ENCODE peak calls at places on chromosomes 16 and 17, in seven cellular contexts. D, S, G, P, X, L and O are unnamed samples.

GRCh38 chr16:68700120-68700519 is 37.0 kb upstream of the CDH1 start:
- DNase-seq in P (no peak), L (no peak), G (no peak), S (no peak), D (no peak), X (no peak), O (no peak)

GRCh38 chr17:28118362-28118761 is 75.9 kb downstream of the NLK start:
- DNase-seq in P (no peak), D (no peak), G (no peak), X (no peak), L (no peak), S (no peak), O (no peak)

GRCh38 chr17:35668807-35669206 is 62.6 kb upstream of the RASL10B start:
- DNase-seq in G (no peak), P (no peak), X (no peak), S (no peak), D (no peak), L (no peak), O (no peak)

GRCh38 chr16:82767198-82767597 is 140.4 kb downstream of the CDH13 start:
- DNase-seq in P (no peak), G (no peak), L (no peak), D (no peak), X (no peak), S (no peak), O (no peak)

GRCh38 chr16:82096641-82097040 is 61.6 kb downstream of the HSD17B2 start:
- DNase-seq in L (no peak), P (no peak), S (no peak), G (no peak), X (no peak), D (no peak), O (no peak)

GRCh38 chr17:49822829-49823228 is 25.0 kb downstream of the TAC4 start:
- DNase-seq in L (no peak), S (no peak), X (no peak), G (no peak), P (no peak), D (no peak), O (no peak)

GRCh38 chr17:47636273-47637030 is 13.3 kb upstream of the KPNB1 start:
- DNase-seq in G (no peak), S (no peak), P (no peak), L (no peak), X (no peak), D (no peak), O (no peak)

GRCh38 chr17:9383828-9384227 is 191.8 kb downstream of the STX8 start:
- DNase-seq in X (no peak), L (no peak), G (no peak), P (no peak), S (no peak), D (no peak), O (no peak)

GRCh38 chr17:3613139-3613538 is 3.9 kb upstream of the TRPV1 start:
- DNase-seq in L (no peak), D (no peak), P (no peak), G (no peak), S (no peak), X (no peak), O (no peak)

GRCh38 chr17:6046431-6046830 is 23.7 kb upstream of the WSCD1 start:
- DNase-seq in G (no peak), D (no peak), S (no peak), X (no peak), L (no peak), P (no peak), O (no peak)

GRCh38 chr17:6713130-6713917 is at the start of gene SLC13A5:
- DNase-seq in G (no peak), L (peak; percentile 27), D (peak; percentile 67), X (peak; percentile 80), S (no peak), P (no peak), O (no peak)

GRCh38 chr16:24163935-24164334 is 92.2 kb upstream of the CACNG3 start:
- DNase-seq in L (no peak), P (no peak), D (no peak), X (no peak), S (no peak), G (no peak), O (no peak)

GRCh38 chr16:70747703-70748631 is 53.0 kb downstream of the VAC14 start:
- DNase-seq in P (no peak), S (no peak), X (no peak), L (no peak), D (no peak), G (no peak), O (no peak)

GRCh38 chr16:10181196-10182162 is 749 bp downstream of the GRIN2A start:
- DNase-seq in S (peak; percentile 61), P (peak; percentile 24), L (peak; percentile 68), D (peak; percentile 78), X (peak; percentile 69), G (peak; percentile 21), O (no peak)

GRCh38 chr17:63150994-63151464 is 185.0 kb downstream of the TANC2 start:
- DNase-seq in L (no peak), D (peak; percentile 15), G (no peak), X (no peak), S (no peak), P (no peak), O (no peak)